ENCODE peak calls at places on chromosome 14, in ten cellular contexts. G is endodermal cell; L is heart right ventricle; V is mesendoderm; U is upper lobe of left lung; X is CD4-positive, alpha-beta memory T cell; J is pancreas; I is heart left ventricle; F is MM.1S; D is endothelial cell of umbilical vein. O is an unnamed sample. For H3K4me1 and H3K27me3, the result is how much of the 10 kb centered on the place peaks cover.

GRCh38 chr14:80850197-80850814 is 91.2 kb downstream of the CEP128 start:
- DNase-seq in J (no peak), L (no peak), F (peak), V (peak), U (no peak), I (no peak), X (peak), D (peak), G (no peak), O (no peak)

GRCh38 chr14:97707603-97708002 is 910.4 kb downstream of the VRK1 start:
- DNase-seq in J (no peak), I (no peak), G (peak), F (peak), X (peak), U (no peak), L (no peak), D (no peak), V (no peak), O (no peak)

GRCh38 chr14:74647834-74648361 is 35.9 kb upstream of the LTBP2 start:
- DNase-seq in I (no peak), L (no peak), J (peak), X (no peak), D (peak), U (no peak), F (no peak), G (peak), V (no peak), O (no peak)

GRCh38 chr14:58752782-58753181 is 115.0 kb downstream of the DACT1 start:
- DNase-seq in V (no peak), F (no peak), D (peak), U (peak), X (no peak), J (peak), L (peak), I (peak), G (no peak), O (peak)

GRCh38 chr14:77120771-77121743 is 20.5 kb downstream of the ZDHHC22 start:
- DNase-seq in D (no peak), L (no peak), F (peak), G (peak), J (no peak), V (no peak), X (peak), I (no peak), U (no peak), O (no peak)

GRCh38 chr14:75221797-75222196 is 45.4 kb upstream of the TMED10 start:
- DNase-seq in I (no peak), J (no peak), G (no peak), L (no peak), D (peak), X (no peak), F (no peak), U (no peak), V (peak), O (no peak)

GRCh38 chr14:104937694-104938365 is 13.2 kb downstream of the PLD4 start:
- DNase-seq in L (no peak), D (no peak), G (peak), I (no peak), U (no peak), F (no peak), X (no peak), V (no peak), J (no peak), O (no peak)

GRCh38 chr14:53391156-53391555 is 238.0 kb upstream of the DDHD1 start:
- DNase-seq in J (no peak), F (no peak), U (no peak), G (no peak), X (no peak), V (peak), D (no peak), L (no peak), I (peak), O (no peak)

GRCh38 chr14:54501423-54501822 is 8.3 kb upstream of the CGRRF1 start:
- DNase-seq in D (no peak), J (no peak), F (no peak), G (no peak), X (no peak), I (no peak), L (no peak), V (no peak), U (no peak), O (no peak)
- H3K4me1 ChIP-seq in D (under half), J (under half), F (under half), G (under half), X (under half), I (under half), L (under half), V (under half), U (under half), O (under half)

DNA sequence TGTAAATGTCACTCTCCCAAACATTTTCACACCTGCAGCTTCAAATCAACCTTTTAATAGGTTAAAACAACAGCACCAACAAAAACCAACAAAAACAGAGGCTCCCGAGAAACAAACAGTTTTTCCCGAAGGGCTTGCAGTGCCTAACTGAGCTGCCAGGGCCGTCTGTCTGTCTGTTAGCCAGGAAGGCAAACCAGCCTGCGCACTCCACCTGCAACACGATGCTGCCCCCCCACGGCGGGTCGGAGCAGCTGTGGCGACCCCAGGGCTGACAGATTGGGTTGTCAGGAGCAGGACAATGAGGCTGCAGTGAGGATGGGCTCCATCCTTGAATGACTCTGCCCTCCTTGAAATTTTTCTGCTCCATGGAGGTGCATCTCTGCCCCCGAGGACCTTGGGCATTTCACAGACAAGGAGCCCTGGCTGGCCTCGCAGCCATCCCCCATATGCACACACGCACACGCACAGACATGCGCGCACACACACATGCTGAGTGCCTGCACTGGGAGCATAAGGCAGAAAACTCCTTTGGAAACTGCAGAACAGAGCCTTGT is 2.6 kb downstream of the RTL1 start:
- DNase-seq in F (no peak), G (peak), X (no peak), V (peak), L (no peak), J (peak), U (no peak), I (no peak), D (peak), O (no peak)
- H3K27me3 ChIP-seq in F (under half), G (under half), X (under half), V (under half), L (half or more), J (under half), U (under half), I (half or more), D (under half), O (half or more)

DNA sequence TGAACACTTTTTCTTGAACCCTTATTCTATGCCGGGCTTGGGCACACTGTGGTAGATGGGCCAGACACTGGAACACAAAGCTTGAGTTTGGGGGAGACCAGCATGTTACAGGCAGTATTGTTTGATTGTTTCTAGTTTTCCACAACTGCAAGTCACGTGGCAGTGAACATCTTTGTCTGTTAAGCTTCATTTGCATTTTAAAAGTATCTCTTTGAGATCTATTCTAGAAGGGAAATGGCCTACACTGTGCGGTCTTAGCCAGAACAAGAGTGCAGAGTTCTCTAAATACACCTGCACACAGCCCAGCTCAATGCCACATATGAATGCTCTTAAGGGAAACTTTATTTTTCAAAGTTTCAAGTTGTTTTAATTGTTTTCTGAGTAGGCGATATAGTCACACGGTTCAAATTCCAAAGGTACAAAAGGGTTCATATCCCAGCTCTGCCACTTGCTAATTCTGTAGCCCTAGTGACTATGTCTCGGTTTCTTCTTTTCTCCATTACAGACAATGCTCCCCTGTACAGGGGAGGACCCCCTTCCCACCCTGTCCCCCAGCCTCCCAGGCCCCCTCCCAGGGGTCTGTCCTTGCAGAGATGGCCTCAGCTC is 24.9 kb downstream of the RIN3 start:
- DNase-seq in L (no peak), I (no peak), V (no peak), U (no peak), G (no peak), X (no peak), J (no peak), D (no peak), F (peak), O (no peak)
- H3K4me1 ChIP-seq in L (half or more), I (under half), V (under half), U (under half), G (under half), X (under half), J (under half), D (under half), F (under half), O (half or more)

GRCh38 chr14:78316058-78316457 is 145.9 kb downstream of the NRXN3 start:
- DNase-seq in U (no peak), I (no peak), D (no peak), G (peak), V (peak), X (no peak), L (no peak), J (no peak), F (no peak), O (no peak)

GRCh38 chr14:78314484-78314883 is 144.3 kb downstream of the NRXN3 start:
- DNase-seq in G (no peak), V (no peak), L (no peak), X (no peak), J (no peak), D (no peak), F (no peak), U (no peak), I (no peak), O (no peak)

GRCh38 chr14:78319411-78319810 is 149.2 kb downstream of the NRXN3 start:
- DNase-seq in V (no peak), J (no peak), X (no peak), U (no peak), F (no peak), L (no peak), D (no peak), I (no peak), G (no peak), O (no peak)

GRCh38 chr14:78313499-78313898 is 143.3 kb downstream of the NRXN3 start:
- DNase-seq in V (no peak), U (no peak), L (no peak), X (no peak), J (no peak), F (no peak), G (no peak), D (no peak), I (no peak), O (no peak)

GRCh38 chr14:78316711-78317110 is 146.5 kb downstream of the NRXN3 start:
- DNase-seq in J (no peak), X (no peak), G (no peak), L (no peak), D (no peak), I (no peak), V (no peak), F (no peak), U (no peak), O (no peak)
- H3K27me3 ChIP-seq in J (under half), X (under half), G (under half), L (under half), D (under half), I (under half), V (under half), F (under half), U (under half), O (under half)

DNA sequence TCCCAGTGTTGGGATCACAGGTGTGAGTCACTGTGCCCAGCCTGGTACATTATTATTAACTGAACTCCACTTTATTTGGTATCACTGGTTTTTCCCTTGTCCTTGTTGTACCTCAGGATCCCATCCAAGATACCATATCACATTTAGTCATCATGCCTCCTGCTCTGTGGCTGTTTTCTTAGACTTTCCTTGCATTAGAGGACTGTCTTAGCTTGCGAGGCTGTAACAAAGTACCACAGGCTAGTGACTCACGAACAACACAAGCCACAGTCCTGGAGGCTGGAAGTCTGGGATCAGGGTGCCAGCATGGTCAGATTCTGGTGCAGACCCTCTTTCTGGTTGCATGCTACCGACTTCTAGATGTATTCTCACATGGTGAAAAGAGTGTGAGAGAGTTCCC is 12.2 kb downstream of the KLC1 start:
- DNase-seq in U (no peak), L (no peak), X (no peak), G (no peak), D (no peak), F (no peak), I (no peak), J (no peak), V (no peak), O (no peak)
- H3K4me1 ChIP-seq in U (under half), L (half or more), X (under half), G (under half), D (under half), F (under half), I (under half), J (under half), V (under half), O (under half)

GRCh38 chr14:95038521-95039250 is 118.6 kb downstream of the DICER1 start:
- DNase-seq in D (no peak), X (no peak), I (no peak), L (no peak), V (no peak), U (no peak), F (no peak), J (no peak), G (no peak), O (peak)

GRCh38 chr14:95041477-95042020 is 115.8 kb downstream of the DICER1 start:
- DNase-seq in I (no peak), L (no peak), V (no peak), F (no peak), G (peak), X (no peak), D (no peak), U (no peak), J (no peak), O (peak)

GRCh38 chr14:95039993-95040348 is 117.4 kb downstream of the DICER1 start:
- DNase-seq in U (no peak), X (no peak), J (no peak), F (no peak), D (no peak), I (no peak), V (no peak), G (no peak), L (no peak), O (peak)

GRCh38 chr14:95039259-95039992 is 117.9 kb downstream of the DICER1 start:
- DNase-seq in G (peak), X (no peak), J (no peak), L (no peak), U (no peak), D (no peak), F (no peak), V (no peak), I (no peak), O (peak)

GRCh38 chr14:95040723-95041476 is 116.4 kb downstream of the DICER1 start:
- DNase-seq in X (no peak), F (no peak), J (no peak), I (no peak), L (no peak), V (no peak), U (no peak), D (no peak), G (peak), O (peak)
- H3K27me3 ChIP-seq in X (under half), F (under half), J (under half), I (under half), L (under half), V (under half), U (under half), D (under half), G (under half), O (under half)